ENCODE peak calls at places on chromosome 12, in seven cellular contexts. One of them, this sample, is unnamed.

GRCh38 chr12:51773145-51773869 is 75.2 kb downstream of the FIGNL2 start:
- DNase-seq in SK-N-SH: no peak
- DNase-seq in OCI-LY7: no peak
- DNase-seq in MM.1S: no peak
- DNase-seq in GM23248: peak; percentile 90
- DNase-seq in HCT116: peak; percentile 10
- DNase-seq in PC-9: no peak
- DNase-seq in this sample: no peak

GRCh38 chr12:6909421-6910145 is 4.8 kb upstream of the ENO2 start:
- DNase-seq in MM.1S: no peak
- DNase-seq in PC-9: no peak
- DNase-seq in SK-N-SH: no peak
- DNase-seq in GM23248: no peak
- DNase-seq in OCI-LY7: no peak
- DNase-seq in HCT116: no peak
- DNase-seq in this sample: no peak

GRCh38 chr12:116244474-116245090 is 32.9 kb downstream of the MED13L start:
- DNase-seq in OCI-LY7: no peak
- DNase-seq in PC-9: no peak
- DNase-seq in SK-N-SH: no peak
- DNase-seq in HCT116: no peak
- DNase-seq in GM23248: no peak
- DNase-seq in MM.1S: no peak
- DNase-seq in this sample: no peak

GRCh38 chr12:1661553-1662335 is 29.1 kb upstream of the ADIPOR2 start:
- DNase-seq in OCI-LY7: peak; percentile 91
- DNase-seq in MM.1S: peak; percentile 96
- DNase-seq in HCT116: peak; percentile 89
- DNase-seq in SK-N-SH: peak; percentile 93
- DNase-seq in PC-9: peak; percentile 98
- DNase-seq in GM23248: peak; percentile 98
- DNase-seq in this sample: peak; percentile 93

GRCh38 chr12:88516811-88517210 is 63.5 kb downstream of the KITLG start:
- DNase-seq in OCI-LY7: no peak
- DNase-seq in GM23248: no peak
- DNase-seq in PC-9: no peak
- DNase-seq in SK-N-SH: no peak
- DNase-seq in HCT116: no peak
- DNase-seq in MM.1S: no peak
- DNase-seq in this sample: no peak

GRCh38 chr12:8615206-8615605 is 2.5 kb upstream of the AICDA start:
- DNase-seq in SK-N-SH: no peak
- DNase-seq in PC-9: no peak
- DNase-seq in OCI-LY7: no peak
- DNase-seq in GM23248: no peak
- DNase-seq in MM.1S: no peak
- DNase-seq in HCT116: no peak
- DNase-seq in this sample: no peak

GRCh38 chr12:108091351-108091750 is 37.7 kb upstream of the WSCD2 start:
- DNase-seq in OCI-LY7: no peak
- DNase-seq in GM23248: no peak
- DNase-seq in MM.1S: no peak
- DNase-seq in PC-9: no peak
- DNase-seq in SK-N-SH: no peak
- DNase-seq in HCT116: no peak
- DNase-seq in this sample: no peak

GRCh38 chr12:27293463-27293862 is 39.2 kb upstream of the BMAL2 start:
- DNase-seq in SK-N-SH: no peak
- DNase-seq in MM.1S: no peak
- DNase-seq in HCT116: no peak
- DNase-seq in PC-9: no peak
- DNase-seq in GM23248: no peak
- DNase-seq in OCI-LY7: no peak
- DNase-seq in this sample: no peak

GRCh38 chr12:130166306-130166705 is 4.0 kb downstream of the FZD10 start:
- DNase-seq in OCI-LY7: no peak
- DNase-seq in HCT116: no peak
- DNase-seq in GM23248: no peak
- DNase-seq in MM.1S: no peak
- DNase-seq in PC-9: no peak
- DNase-seq in SK-N-SH: no peak
- DNase-seq in this sample: no peak

DNA sequence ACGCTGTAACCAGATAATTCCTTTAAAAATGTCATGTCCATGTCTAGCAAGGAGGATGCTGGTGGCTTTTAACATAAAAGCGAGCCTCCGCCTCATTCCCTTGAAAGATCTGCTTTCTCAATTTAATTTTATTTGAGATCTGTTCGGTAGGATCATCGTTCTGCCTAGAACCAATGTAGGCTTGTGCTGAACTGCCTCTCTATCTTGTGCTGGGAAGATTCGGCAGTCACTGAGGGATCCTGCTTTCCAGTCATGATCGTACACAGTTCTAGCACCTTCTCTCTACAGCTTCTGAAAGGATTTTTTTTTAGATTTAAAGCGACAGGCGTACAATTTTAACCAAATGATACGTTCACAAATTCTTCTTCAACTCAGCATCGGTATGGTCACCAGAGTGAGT is 54.3 kb downstream of the PEBP1 start:
- DNase-seq in PC-9: no peak
- DNase-seq in MM.1S: no peak
- DNase-seq in GM23248: peak; percentile 61
- DNase-seq in SK-N-SH: peak; percentile 33
- DNase-seq in OCI-LY7: no peak
- DNase-seq in HCT116: no peak
- DNase-seq in this sample: no peak
- H3K4me3 ChIP-seq in PC-9: no peak overlapping the region
- H3K4me3 ChIP-seq in MM.1S: no peak overlapping the region
- H3K4me3 ChIP-seq in GM23248: peak overlapping the region; percentile 70
- H3K4me3 ChIP-seq in SK-N-SH: peak overlapping the region; percentile 54
- H3K4me3 ChIP-seq in OCI-LY7: no peak overlapping the region
- H3K4me3 ChIP-seq in HCT116: no peak overlapping the region
- H3K4me3 ChIP-seq in this sample: no peak overlapping the region

GRCh38 chr12:25801621-25802243 is 156.8 kb upstream of the RASSF8 start:
- DNase-seq in PC-9: no peak
- DNase-seq in MM.1S: no peak
- DNase-seq in GM23248: no peak
- DNase-seq in OCI-LY7: no peak
- DNase-seq in SK-N-SH: no peak
- DNase-seq in HCT116: no peak
- DNase-seq in this sample: no peak
- H3K9me2 ChIP-seq in PC-9: no peaks in the 10 kb centered on the region
- H3K9me2 ChIP-seq in MM.1S: no peaks in the 10 kb centered on the region
- H3K9me2 ChIP-seq in GM23248: no peaks in the 10 kb centered on the region
- H3K9me2 ChIP-seq in OCI-LY7: no peaks in the 10 kb centered on the region
- H3K9me2 ChIP-seq in SK-N-SH: no peaks in the 10 kb centered on the region
- H3K9me2 ChIP-seq in HCT116: no peaks in the 10 kb centered on the region
- H3K9me2 ChIP-seq in this sample: no peaks in the 10 kb centered on the region

GRCh38 chr12:29960113-29960512 is 176.4 kb upstream of the TMTC1 start:
- DNase-seq in GM23248: no peak
- DNase-seq in OCI-LY7: no peak
- DNase-seq in HCT116: no peak
- DNase-seq in PC-9: no peak
- DNase-seq in MM.1S: no peak
- DNase-seq in SK-N-SH: no peak
- DNase-seq in this sample: no peak
- H3K4me3 ChIP-seq in GM23248: no peak overlapping the region
- H3K4me3 ChIP-seq in OCI-LY7: no peak overlapping the region
- H3K4me3 ChIP-seq in HCT116: no peak overlapping the region
- H3K4me3 ChIP-seq in PC-9: no peak overlapping the region
- H3K4me3 ChIP-seq in MM.1S: no peak overlapping the region
- H3K4me3 ChIP-seq in SK-N-SH: no peak overlapping the region
- H3K4me3 ChIP-seq in this sample: no peak overlapping the region

DNA sequence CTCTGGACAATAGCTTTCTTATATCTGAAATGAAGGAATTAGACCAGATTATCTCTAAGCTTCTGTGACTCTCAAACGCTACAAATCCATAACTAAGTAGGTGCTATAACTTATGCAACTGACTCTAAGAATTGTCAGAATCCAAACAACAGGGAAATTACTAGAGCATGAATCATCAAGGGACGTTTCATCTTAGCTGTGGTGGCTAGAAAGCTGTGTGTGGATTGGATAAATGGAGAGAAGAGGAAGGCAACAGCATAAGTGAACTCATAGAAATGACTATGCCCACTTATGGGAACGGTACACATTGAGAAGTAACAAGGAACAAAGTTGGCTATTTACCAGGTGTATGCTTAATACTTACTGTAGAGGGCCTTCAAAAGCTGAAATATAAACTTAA is 96.0 kb upstream of the NEDD1 start:
- DNase-seq in SK-N-SH: no peak
- DNase-seq in GM23248: peak; percentile 84
- DNase-seq in HCT116: no peak
- DNase-seq in MM.1S: no peak
- DNase-seq in OCI-LY7: no peak
- DNase-seq in PC-9: peak; percentile 4
- DNase-seq in this sample: no peak
- H3K9me2 ChIP-seq in SK-N-SH: no peaks in the 10 kb centered on the region
- H3K9me2 ChIP-seq in GM23248: no peaks in the 10 kb centered on the region
- H3K9me2 ChIP-seq in HCT116: no peaks in the 10 kb centered on the region
- H3K9me2 ChIP-seq in MM.1S: no peaks in the 10 kb centered on the region
- H3K9me2 ChIP-seq in OCI-LY7: no peaks in the 10 kb centered on the region
- H3K9me2 ChIP-seq in PC-9: no peaks in the 10 kb centered on the region
- H3K9me2 ChIP-seq in this sample: no peaks in the 10 kb centered on the region

GRCh38 chr12:46609671-46610070 is 216.1 kb downstream of the SLC38A4 start:
- DNase-seq in GM23248: no peak
- DNase-seq in MM.1S: no peak
- DNase-seq in SK-N-SH: no peak
- DNase-seq in OCI-LY7: no peak
- DNase-seq in PC-9: no peak
- DNase-seq in HCT116: no peak
- DNase-seq in this sample: no peak
- H3K4me3 ChIP-seq in GM23248: no peak overlapping the region
- H3K4me3 ChIP-seq in MM.1S: no peak overlapping the region
- H3K4me3 ChIP-seq in SK-N-SH: no peak overlapping the region
- H3K4me3 ChIP-seq in OCI-LY7: no peak overlapping the region
- H3K4me3 ChIP-seq in PC-9: no peak overlapping the region
- H3K4me3 ChIP-seq in HCT116: no peak overlapping the region
- H3K4me3 ChIP-seq in this sample: no peak overlapping the region

GRCh38 chr12:4189721-4190120 is 83.8 kb upstream of the CCND2 start:
- DNase-seq in PC-9: no peak
- DNase-seq in HCT116: no peak
- DNase-seq in OCI-LY7: no peak
- DNase-seq in SK-N-SH: no peak
- DNase-seq in GM23248: no peak
- DNase-seq in MM.1S: no peak
- DNase-seq in this sample: no peak
- H3K9me2 ChIP-seq in PC-9: no peaks in the 10 kb centered on the region
- H3K9me2 ChIP-seq in HCT116: no peaks in the 10 kb centered on the region
- H3K9me2 ChIP-seq in OCI-LY7: no peaks in the 10 kb centered on the region
- H3K9me2 ChIP-seq in SK-N-SH: no peaks in the 10 kb centered on the region
- H3K9me2 ChIP-seq in GM23248: no peaks in the 10 kb centered on the region
- H3K9me2 ChIP-seq in MM.1S: no peaks in the 10 kb centered on the region
- H3K9me2 ChIP-seq in this sample: no peaks in the 10 kb centered on the region

DNA sequence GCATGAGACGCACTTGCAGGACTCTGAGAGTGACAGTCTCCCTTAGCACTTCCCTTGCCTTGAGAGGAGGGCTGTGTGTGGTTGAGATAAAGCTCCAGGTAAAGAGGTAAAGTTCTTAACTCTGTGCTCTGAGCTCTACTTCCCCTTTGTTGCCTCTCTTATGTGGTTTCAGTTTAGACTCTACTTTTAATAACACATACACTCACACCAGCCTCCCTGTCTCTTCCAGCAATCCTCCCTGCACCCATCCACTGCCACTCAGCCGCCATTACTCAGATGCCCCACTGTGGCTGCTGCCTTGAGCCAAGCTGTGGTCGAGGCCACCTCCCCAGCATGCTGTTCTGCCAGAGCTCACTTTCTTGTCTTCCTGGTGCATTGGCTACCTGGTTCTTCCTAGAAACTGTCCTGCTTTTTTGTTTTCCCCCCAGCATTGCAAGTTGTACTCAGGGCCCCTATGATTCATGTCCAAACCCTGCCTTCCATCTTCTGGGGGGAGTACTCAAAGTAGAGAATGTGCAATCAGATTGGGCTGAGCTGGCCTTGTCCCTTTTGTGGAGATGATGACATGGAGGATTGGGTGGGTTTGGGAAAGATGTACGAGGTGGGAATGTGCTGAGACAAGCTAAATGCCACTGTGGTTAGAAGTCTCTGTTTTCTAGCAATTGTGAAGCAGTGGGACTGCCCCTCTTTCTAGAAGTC is 115.5 kb upstream of the PARP11 start:
- DNase-seq in HCT116: no peak
- DNase-seq in GM23248: no peak
- DNase-seq in MM.1S: peak; percentile 67
- DNase-seq in SK-N-SH: no peak
- DNase-seq in OCI-LY7: peak; percentile 4
- DNase-seq in PC-9: no peak
- DNase-seq in this sample: peak; percentile 38
- H3K4me3 ChIP-seq in HCT116: no peak overlapping the region
- H3K4me3 ChIP-seq in GM23248: no peak overlapping the region
- H3K4me3 ChIP-seq in MM.1S: peak overlapping the region; percentile 45
- H3K4me3 ChIP-seq in SK-N-SH: no peak overlapping the region
- H3K4me3 ChIP-seq in OCI-LY7: no peak overlapping the region
- H3K4me3 ChIP-seq in PC-9: no peak overlapping the region
- H3K4me3 ChIP-seq in this sample: no peak overlapping the region

GRCh38 chr12:3259976-3260375 is 182.8 kb downstream of the TSPAN9 start:
- DNase-seq in GM23248: no peak
- DNase-seq in HCT116: no peak
- DNase-seq in MM.1S: no peak
- DNase-seq in OCI-LY7: no peak
- DNase-seq in PC-9: no peak
- DNase-seq in SK-N-SH: no peak
- DNase-seq in this sample: no peak
- H3K9me2 ChIP-seq in GM23248: no peaks in the 10 kb centered on the region
- H3K9me2 ChIP-seq in HCT116: no peaks in the 10 kb centered on the region
- H3K9me2 ChIP-seq in MM.1S: no peaks in the 10 kb centered on the region
- H3K9me2 ChIP-seq in OCI-LY7: no peaks in the 10 kb centered on the region
- H3K9me2 ChIP-seq in PC-9: no peaks in the 10 kb centered on the region
- H3K9me2 ChIP-seq in SK-N-SH: no peaks in the 10 kb centered on the region
- H3K9me2 ChIP-seq in this sample: no peaks in the 10 kb centered on the region

DNA sequence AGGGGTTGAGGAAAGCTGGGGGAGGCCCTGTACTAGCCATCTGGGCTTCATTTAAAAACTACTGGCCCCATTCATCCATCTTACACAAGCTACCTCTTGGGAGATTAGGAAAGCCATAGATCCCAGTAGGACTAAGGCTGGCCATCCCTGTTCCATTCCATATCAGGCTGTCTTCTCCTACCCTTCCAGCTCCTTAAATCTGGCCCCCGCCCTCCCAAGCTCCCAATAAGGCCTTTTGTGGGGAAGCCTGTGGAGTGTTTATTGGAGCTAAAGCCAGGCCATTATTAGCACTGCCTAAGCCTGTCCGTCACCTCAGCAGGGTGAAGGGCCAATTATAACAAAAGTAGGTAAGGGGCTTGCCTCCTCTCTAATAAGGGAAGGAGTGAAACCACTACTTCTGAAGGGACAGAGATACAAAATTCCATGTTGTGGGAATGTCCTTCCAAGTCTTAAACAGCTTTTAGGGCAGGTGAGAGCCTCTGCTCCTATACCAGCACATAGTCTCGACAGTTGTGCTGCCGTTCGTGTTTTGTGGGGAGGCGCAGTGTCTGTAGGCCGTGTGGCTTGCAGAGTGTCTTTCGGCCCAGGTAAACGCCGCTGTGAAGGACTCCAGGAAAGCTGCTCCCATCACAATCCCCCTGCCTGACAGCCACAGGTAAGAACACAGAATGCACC is 3.7 kb downstream of the MYL6 start:
- DNase-seq in HCT116: no peak
- DNase-seq in PC-9: no peak
- DNase-seq in SK-N-SH: no peak
- DNase-seq in GM23248: peak; percentile 16
- DNase-seq in OCI-LY7: no peak
- DNase-seq in MM.1S: no peak
- DNase-seq in this sample: no peak
- H3K4me3 ChIP-seq in HCT116: no peak overlapping the region
- H3K4me3 ChIP-seq in PC-9: no peak overlapping the region
- H3K4me3 ChIP-seq in SK-N-SH: no peak overlapping the region
- H3K4me3 ChIP-seq in GM23248: no peak overlapping the region
- H3K4me3 ChIP-seq in OCI-LY7: no peak overlapping the region
- H3K4me3 ChIP-seq in MM.1S: no peak overlapping the region
- H3K4me3 ChIP-seq in this sample: no peak overlapping the region

This sample was measured in Karpas-422.